ENCODE peak calls at places on chromosomes 12 and 14, in eight cellular contexts. V, U, W, Z, Q, E, B and C are unnamed samples.

GRCh38 chr14:68040633-68041369 is 221.2 kb downstream of the RAD51B start:
- DNase-seq in Z (no peak), W (no peak), B (no peak), E (no peak), Q (no peak), U (no peak), V (no peak), C (no peak)

GRCh38 chr14:58118097-58118496 is 33.9 kb downstream of the ARMH4 start:
- DNase-seq in Z (no peak), E (no peak), B (no peak), Q (no peak), W (no peak), U (no peak), V (no peak), C (no peak)

GRCh38 chr14:21525995-21526671 is at the start of gene SALL2:
- DNase-seq in Q (peak), W (peak), V (peak), Z (peak), E (peak), U (peak), B (peak), C (no peak)

GRCh38 chr14:92760524-92760805 is 12.0 kb upstream of the LGMN start:
- DNase-seq in Q (no peak), B (no peak), W (no peak), U (no peak), Z (no peak), E (no peak), V (no peak), C (no peak)

GRCh38 chr12:94099191-94099983 is 49.0 kb upstream of the PLXNC1 start:
- DNase-seq in V (no peak), Z (no peak), U (peak), Q (no peak), B (no peak), W (no peak), E (no peak), C (no peak)

GRCh38 chr12:130617219-130617618 is 98.9 kb downstream of the RIMBP2 start:
- DNase-seq in W (no peak), V (no peak), Q (no peak), U (no peak), B (no peak), E (no peak), Z (no peak), C (no peak)

GRCh38 chr12:17478908-17479673 is 610.9 kb downstream of the RERGL start:
- DNase-seq in U (no peak), Z (no peak), B (no peak), W (no peak), Q (peak), E (no peak), V (no peak), C (no peak)

GRCh38 chr12:45878630-45879255 is 111.6 kb downstream of the SCAF11 start:
- DNase-seq in B (no peak), Q (no peak), V (no peak), U (no peak), Z (no peak), E (no peak), W (no peak), C (peak)

GRCh38 chr14:26917086-26917485 is 319.3 kb upstream of the NOVA1 start:
- DNase-seq in W (no peak), U (no peak), Q (no peak), V (no peak), B (peak), Z (no peak), E (no peak), C (no peak)

GRCh38 chr12:46088040-46088439 is 97.7 kb upstream of the SCAF11 start:
- DNase-seq in B (no peak), Z (no peak), W (no peak), V (no peak), Q (no peak), E (no peak), U (no peak), C (no peak)

GRCh38 chr12:48817957-48818830 is at the start of gene CACNB3:
- DNase-seq in W (peak), B (peak), Z (peak), V (peak), U (no peak), Q (peak), E (peak), C (no peak)

GRCh38 chr14:45083622-45083978 is 316 bp upstream of the PRPF39 start:
- DNase-seq in Q (no peak), W (no peak), U (no peak), Z (no peak), E (no peak), V (no peak), B (no peak), C (no peak)

GRCh38 chr14:99615497-99616245 is 11.7 kb upstream of the CCDC85C start:
- DNase-seq in B (no peak), Q (no peak), W (no peak), Z (no peak), E (no peak), U (no peak), V (no peak), C (no peak)

GRCh38 chr12:15534322-15534721 is 212.0 kb downstream of the PTPRO start:
- DNase-seq in Q (no peak), E (no peak), W (no peak), U (no peak), B (no peak), Z (no peak), V (no peak), C (no peak)

GRCh38 chr12:15530361-15530760 is 208.1 kb downstream of the PTPRO start:
- DNase-seq in W (no peak), Z (no peak), Q (no peak), V (no peak), E (no peak), U (no peak), B (no peak), C (no peak)

GRCh38 chr12:15534870-15535269 is 212.6 kb downstream of the PTPRO start:
- DNase-seq in B (no peak), Z (no peak), E (no peak), V (no peak), U (no peak), W (no peak), Q (no peak), C (no peak)

GRCh38 chr12:15535287-15535895 is 213.1 kb downstream of the PTPRO start:
- DNase-seq in W (no peak), E (no peak), B (no peak), Z (no peak), V (no peak), U (no peak), Q (no peak), C (no peak)

GRCh38 chr12:15532364-15532977 is 210.2 kb downstream of the PTPRO start:
- DNase-seq in U (peak), W (no peak), Z (peak), V (peak), B (peak), Q (no peak), E (no peak), C (no peak)
- TF ChIP-seq CTCF in U (peak), W (peak), Z (peak), V (peak), B (no peak), Q (peak), E (no peak), C (peak)

GRCh38 chr14:52551696-52552062 is 626 bp downstream of the TXNDC16 start:
- DNase-seq in Q (no peak), E (no peak), Z (no peak), U (no peak), B (no peak), V (peak), W (no peak), C (no peak)
- TF ChIP-seq CTCF in Q (no peak), E (no peak), Z (no peak), U (peak), B (no peak), V (no peak), W (no peak), C (peak)

DNA sequence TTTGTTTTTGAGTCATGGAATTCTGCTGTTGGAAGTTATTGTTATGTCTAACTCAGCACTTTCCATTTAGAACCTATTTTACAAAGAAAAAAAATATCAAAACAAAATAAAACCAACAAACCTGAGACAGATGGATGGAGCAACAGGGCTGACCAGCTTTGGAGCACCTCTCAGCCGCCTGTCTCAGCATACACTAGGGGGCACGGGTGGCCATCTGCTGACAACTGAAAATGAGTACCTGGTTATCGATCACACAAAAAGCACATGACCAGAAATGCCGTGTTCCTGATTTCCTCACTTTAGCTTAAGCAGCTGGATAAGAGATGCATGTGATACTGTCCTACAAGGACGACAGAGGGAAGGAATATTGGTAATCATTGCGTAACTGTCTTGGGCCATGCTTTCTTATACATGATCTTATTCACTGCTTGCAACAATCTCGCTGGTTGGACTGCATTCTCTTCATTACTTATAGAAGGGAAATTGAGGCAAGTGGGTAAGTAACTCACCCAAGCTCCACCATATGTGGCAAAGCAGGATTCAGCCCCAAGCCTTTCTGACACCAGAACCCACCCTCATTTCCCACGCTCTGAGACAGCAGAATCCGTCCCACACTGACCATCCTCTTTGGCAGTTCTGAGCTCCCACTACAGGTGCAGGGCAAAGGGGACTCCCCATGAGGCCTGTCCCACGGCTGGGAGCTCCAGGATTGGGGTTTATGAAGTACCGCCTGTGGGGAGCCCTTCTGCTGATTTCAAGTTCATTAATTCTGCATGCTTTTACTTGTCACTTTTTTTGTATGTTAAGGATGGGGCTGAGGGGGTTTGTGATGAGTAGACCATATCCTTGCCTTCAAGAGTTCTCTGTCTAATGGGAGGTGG is 43.5 kb downstream of the C14orf132 start:
- DNase-seq in Z (no peak), Q (no peak), W (no peak), E (no peak), V (no peak), U (no peak), B (no peak), C (no peak)
- TF ChIP-seq CTCF in Z (no peak), Q (no peak), W (no peak), E (no peak), V (no peak), U (no peak), B (no peak), C (no peak)

GRCh38 chr12:97283297-97283696 is 179.3 kb upstream of the RMST start:
- DNase-seq in B (no peak), W (no peak), Z (no peak), U (no peak), Q (no peak), E (no peak), V (no peak), C (no peak)
- TF ChIP-seq CTCF in B (no peak), W (no peak), Z (no peak), U (no peak), Q (no peak), E (no peak), V (peak), C (peak)

DNA sequence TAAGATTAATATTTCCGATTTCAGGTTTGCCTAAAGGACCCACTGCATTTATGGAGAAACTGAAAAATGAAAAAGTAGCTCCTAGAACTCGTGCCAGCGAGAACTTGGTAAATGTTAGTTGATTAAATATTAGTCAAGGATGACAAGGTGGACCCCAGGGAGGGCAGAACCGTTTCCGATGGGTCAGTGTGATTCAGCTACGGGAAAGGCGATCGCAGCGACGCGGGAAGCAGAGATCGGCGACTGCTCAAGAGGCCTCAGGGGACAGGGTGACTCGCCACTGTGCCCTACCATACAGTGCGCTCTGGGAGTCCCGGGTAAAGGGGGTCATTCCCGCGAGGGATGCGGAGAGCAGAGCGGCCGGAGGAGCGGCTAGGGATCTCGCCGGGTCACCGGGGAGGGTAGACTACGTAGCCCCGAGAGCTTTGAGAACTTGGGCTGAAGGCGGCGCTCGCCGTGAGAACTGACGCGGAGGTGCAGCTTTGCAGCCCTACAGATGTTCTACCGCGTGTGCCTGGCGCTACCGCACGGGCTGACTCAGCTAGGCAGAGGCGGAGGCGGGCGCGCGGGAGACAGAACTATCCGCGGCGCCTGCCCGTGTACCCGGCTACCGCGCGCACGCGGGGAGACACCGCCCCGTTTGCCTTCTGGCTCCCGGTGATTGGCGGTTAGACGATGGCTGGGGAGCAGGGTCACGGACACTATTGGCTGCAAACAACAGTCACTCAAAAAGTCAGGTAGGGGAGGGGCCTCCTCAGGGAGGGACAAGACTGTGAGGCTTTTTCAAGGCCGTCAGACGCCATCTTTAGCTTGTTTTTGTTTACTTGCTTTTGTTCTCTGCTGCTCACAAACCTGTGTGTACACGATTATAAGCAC is 3.2 kb downstream of the C14orf93 start:
- DNase-seq in U (peak), V (peak), Z (peak), B (peak), W (peak), Q (peak), E (peak), C (peak)
- TF ChIP-seq CTCF in U (peak), V (no peak), Z (no peak), B (no peak), W (no peak), Q (no peak), E (no peak), C (peak)

DNA sequence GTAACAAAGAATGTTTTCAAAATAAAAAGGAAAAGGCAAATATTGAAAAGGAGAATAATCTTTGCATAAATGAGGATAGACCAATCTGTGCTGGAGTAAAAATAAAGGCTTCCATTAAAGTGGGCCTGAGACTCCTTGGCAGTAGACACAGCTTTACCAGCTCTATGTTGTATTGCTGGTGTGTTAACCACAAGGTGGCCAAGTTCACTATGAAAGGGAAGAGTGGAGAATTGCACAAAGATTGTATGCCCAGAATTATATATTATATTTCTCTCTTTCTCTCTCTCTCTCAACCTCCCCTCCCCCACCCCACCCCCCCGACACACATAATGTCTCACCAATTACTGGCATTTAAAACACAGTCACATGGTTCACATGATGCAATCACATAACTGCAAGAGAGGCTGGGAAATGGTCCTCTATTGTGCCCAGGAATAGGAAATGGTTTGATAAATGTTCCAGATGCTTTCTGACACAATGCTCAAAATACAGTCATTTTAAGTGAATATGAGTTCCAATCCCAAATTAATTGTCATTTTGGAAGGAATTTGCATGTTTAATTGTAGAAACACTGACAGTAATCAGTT is 222.6 kb upstream of the SYT1 start:
- DNase-seq in B (no peak), V (no peak), Q (no peak), Z (no peak), U (no peak), W (no peak), E (no peak), C (no peak)
- TF ChIP-seq CTCF in B (no peak), V (no peak), Q (no peak), Z (no peak), U (peak), W (no peak), E (no peak), C (no peak)

GRCh38 chr12:69901141-69901900 is 76.3 kb downstream of the MYRFL start:
- DNase-seq in E (no peak), Z (no peak), Q (no peak), U (no peak), B (no peak), W (no peak), V (no peak), C (no peak)

GRCh38 chr12:69897744-69898143 is 72.7 kb downstream of the MYRFL start:
- DNase-seq in U (peak), W (no peak), B (no peak), E (no peak), Z (no peak), Q (no peak), V (no peak), C (no peak)

GRCh38 chr12:69898236-69898635 is 73.2 kb downstream of the MYRFL start:
- DNase-seq in W (no peak), B (no peak), Q (no peak), U (no peak), V (no peak), Z (no peak), E (no peak), C (no peak)

GRCh38 chr12:69903548-69903947 is 78.5 kb downstream of the MYRFL start:
- DNase-seq in Q (no peak), W (no peak), E (no peak), B (no peak), V (no peak), Z (no peak), U (no peak), C (no peak)

DNA sequence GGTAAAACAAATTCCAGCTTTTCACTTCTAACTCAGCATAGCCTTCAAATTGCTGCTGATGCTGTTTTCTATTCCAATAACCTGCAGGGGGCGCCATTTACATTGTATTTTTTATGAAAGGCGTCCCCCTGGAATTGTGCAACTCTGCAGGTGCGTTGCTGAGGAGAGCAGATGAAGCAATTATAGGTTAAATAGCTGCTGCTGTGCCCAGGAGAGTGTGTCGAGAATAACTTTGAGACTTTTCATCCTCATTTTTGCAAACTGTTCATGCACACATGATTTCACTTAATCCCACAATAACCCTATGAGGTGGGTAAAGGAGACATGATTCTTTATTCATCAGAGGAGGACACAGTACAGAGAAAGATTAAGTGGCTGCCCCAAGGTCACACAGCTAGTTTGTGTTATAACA is 75.7 kb downstream of the MYRFL start:
- DNase-seq in W (peak), V (peak), Q (no peak), E (peak), B (peak), U (no peak), Z (peak), C (peak)
- TF ChIP-seq CTCF in W (peak), V (peak), Q (peak), E (peak), B (no peak), U (peak), Z (peak), C (peak)

GRCh38 chr12:6469609-6470374 is 685 bp downstream of the VAMP1 start:
- DNase-seq in W (no peak), Z (no peak), Q (no peak), B (no peak), E (no peak), U (no peak), V (no peak), C (no peak)

GRCh38 chr12:6472491-6472890 is 2.0 kb upstream of the VAMP1 start:
- DNase-seq in V (no peak), Z (no peak), W (no peak), U (no peak), E (no peak), Q (no peak), B (no peak), C (no peak)

GRCh38 chr12:6471992-6472366 is 1.5 kb upstream of the VAMP1 start:
- DNase-seq in U (no peak), Z (no peak), B (no peak), Q (no peak), W (no peak), V (no peak), E (no peak), C (no peak)

GRCh38 chr12:6469092-6469491 is 1.4 kb downstream of the VAMP1 start:
- DNase-seq in W (no peak), B (no peak), U (no peak), Z (no peak), Q (no peak), E (no peak), V (no peak), C (no peak)

DNA sequence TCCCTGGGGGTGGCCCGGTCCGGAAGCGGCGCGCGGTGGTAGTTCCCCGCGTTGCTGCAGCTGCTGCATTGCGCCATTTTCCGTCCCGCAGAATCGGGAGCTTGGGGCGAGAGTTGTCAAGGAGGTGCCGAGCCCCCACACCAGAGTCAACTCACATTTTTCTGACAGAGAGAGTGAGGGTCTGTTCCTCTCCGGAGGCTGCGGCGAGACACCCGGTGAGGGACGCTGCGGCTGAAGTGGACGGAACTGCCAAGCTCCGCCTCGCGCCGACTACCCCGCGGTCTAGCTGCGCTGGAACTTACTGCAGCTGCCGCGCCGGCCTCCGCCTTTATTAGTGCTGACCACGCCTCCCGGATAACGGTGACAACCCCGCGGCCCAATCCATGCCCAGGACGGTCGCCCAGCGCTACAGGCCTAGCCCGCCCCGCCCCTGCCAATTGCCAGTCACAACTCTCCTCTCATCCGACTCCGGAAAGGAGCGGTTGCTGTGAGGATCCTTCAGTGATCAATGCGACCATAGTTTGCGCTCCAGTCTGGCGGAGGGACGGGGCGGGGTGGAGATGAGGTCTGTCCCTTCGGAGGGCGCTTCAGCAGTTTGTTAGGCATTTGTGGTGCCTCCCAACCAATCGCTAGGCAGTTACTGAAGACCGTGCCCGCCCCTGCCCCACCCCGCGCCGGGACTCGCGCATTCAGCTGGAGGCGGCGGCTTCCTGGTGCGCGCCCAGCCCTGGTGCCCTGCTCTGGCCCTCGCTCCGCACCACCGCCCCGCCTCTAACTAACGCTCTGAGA is at the start of gene VAMP1:
- DNase-seq in Q (peak), E (peak), U (peak), Z (peak), V (peak), W (peak), B (peak), C (peak)
- TF ChIP-seq CTCF in Q (no peak), E (no peak), U (no peak), Z (no peak), V (no peak), W (no peak), B (no peak), C (no peak)

GRCh38 chr12:26831959-26832816 is 806 bp downstream of the ITPR2 start:
- DNase-seq in E (peak), Q (peak), V (peak), B (peak), Z (peak), U (no peak), W (peak), C (peak)
- TF ChIP-seq CTCF in E (no peak), Q (no peak), V (no peak), B (no peak), Z (no peak), U (no peak), W (no peak), C (peak)

GRCh38 chr14:30681752-30682355 is 59.7 kb downstream of the SCFD1 start:
- DNase-seq in E (no peak), Q (no peak), Z (no peak), W (no peak), U (no peak), B (no peak), V (no peak), C (no peak)
- TF ChIP-seq CTCF in E (no peak), Q (no peak), Z (no peak), W (no peak), U (peak), B (no peak), V (no peak), C (no peak)